ENCODE peak calls at places on chromosomes 6 and 20, in four cellular contexts. A is sigmoid colon, X is BJ, T is kidney. O is an unnamed sample.
A peak's percentile ranks its signal among the peaks of the same experiment; 100 is the strongest.

GRCh38 chr20:49717693-49718092 is 4.0 kb upstream of the B4GALT5 start:
- DNase-seq in A (no peak), X (no peak), T (no peak), O (no peak)

GRCh38 chr20:62792182-62792939 is 3.9 kb upstream of the MRGBP start:
- DNase-seq in A (no peak), X (no peak), T (no peak), O (no peak)

GRCh38 chr6:14997507-14997906 is 248.4 kb upstream of the JARID2 start:
- DNase-seq in A (peak; percentile 2), X (no peak), T (no peak), O (no peak)

GRCh38 chr20:5991623-5992441 is 41.4 kb downstream of the MCM8 start:
- DNase-seq in A (no peak), X (peak; percentile 61), T (no peak), O (no peak)

GRCh38 chr20:39660965-39661364 is 698.8 kb downstream of the DHX35 start:
- DNase-seq in A (no peak), X (no peak), T (no peak), O (no peak)

GRCh38 chr6:36852481-36853147 is 13.4 kb upstream of the CPNE5 start:
- DNase-seq in A (no peak), X (no peak), T (no peak), O (no peak)

GRCh38 chr6:18276610-18277009 is 12.3 kb upstream of the DEK start:
- DNase-seq in A (no peak), X (no peak), T (no peak), O (no peak)

GRCh38 chr6:158039178-158039557 is 57.5 kb downstream of the SYNJ2 start:
- DNase-seq in A (peak; percentile 59), X (no peak), T (peak; percentile 43), O (no peak)

GRCh38 chr6:91826128-91826527 is 1239.3 kb upstream of the MAP3K7 start:
- DNase-seq in A (no peak), X (no peak), T (no peak), O (no peak)

GRCh38 chr6:18362058-18362561 is 25.0 kb upstream of the RNF144B start:
- DNase-seq in A (no peak), X (peak; percentile 88), T (no peak), O (no peak)

GRCh38 chr20:48787861-48788375 is 39.9 kb downstream of the PREX1 start:
- DNase-seq in A (peak; percentile 74), X (peak; percentile 37), T (no peak), O (no peak)

GRCh38 chr20:34180460-34181108 is 60.6 kb upstream of the ASIP start:
- DNase-seq in A (no peak), X (no peak), T (peak; percentile 72), O (no peak)

GRCh38 chr6:13787146-13787545 is 27.2 kb downstream of the MCUR1 start:
- DNase-seq in A (no peak), X (no peak), T (no peak), O (no peak)

GRCh38 chr20:23084845-23085355 is 1.2 kb downstream of the CD93 start:
- DNase-seq in A (no peak), X (no peak), T (no peak), O (no peak)

GRCh38 chr6:97815413-97815812 is 532.4 kb upstream of the MMS22L start:
- DNase-seq in A (no peak), X (no peak), T (no peak), O (no peak)

GRCh38 chr20:23358923-23359572 is 2.9 kb upstream of the GZF1 start:
- DNase-seq in A (no peak), X (no peak), T (no peak), O (no peak)

GRCh38 chr6:163098827-163099469 is 315.6 kb upstream of the QKI start:
- DNase-seq in A (no peak), X (no peak), T (no peak), O (no peak)
- TF ChIP-seq CTCF in A (no peak), X (no peak), T (no peak), O (no peak)

DNA sequence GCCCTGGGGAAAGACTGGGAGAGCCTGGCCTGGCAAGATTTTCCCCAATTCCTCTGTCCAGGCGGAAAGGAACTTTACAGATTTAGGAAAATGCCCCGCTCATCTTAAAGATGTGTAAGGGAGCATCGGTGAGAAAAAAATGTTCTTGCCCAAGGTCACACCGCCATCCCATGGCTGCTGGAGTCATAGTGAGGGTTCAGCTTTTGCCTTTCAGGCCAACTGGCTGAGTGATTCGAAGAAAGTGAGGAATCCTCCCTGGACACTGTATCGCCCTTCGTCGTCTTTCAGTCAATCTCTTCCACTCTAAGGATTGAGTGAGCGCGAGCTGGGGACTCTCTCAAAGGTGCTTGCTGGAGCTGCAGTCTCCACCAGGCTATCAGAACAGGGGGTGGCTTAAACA is 1.4 kb downstream of the WFDC2 start:
- DNase-seq in A (no peak), X (no peak), T (no peak), O (no peak)
- TF ChIP-seq CTCF in A (no peak), X (peak; percentile 2), T (no peak), O (no peak)

GRCh38 chr6:12339022-12339421 is 48.9 kb downstream of the EDN1 start:
- DNase-seq in A (no peak), X (no peak), T (no peak), O (no peak)

GRCh38 chr6:12342664-12343063 is 52.5 kb downstream of the EDN1 start:
- DNase-seq in A (no peak), X (no peak), T (no peak), O (no peak)

GRCh38 chr6:12339808-12340487 is 49.8 kb downstream of the EDN1 start:
- DNase-seq in A (no peak), X (no peak), T (no peak), O (no peak)

GRCh38 chr6:12343122-12343439 is 52.9 kb downstream of the EDN1 start:
- DNase-seq in A (no peak), X (no peak), T (no peak), O (no peak)

DNA sequence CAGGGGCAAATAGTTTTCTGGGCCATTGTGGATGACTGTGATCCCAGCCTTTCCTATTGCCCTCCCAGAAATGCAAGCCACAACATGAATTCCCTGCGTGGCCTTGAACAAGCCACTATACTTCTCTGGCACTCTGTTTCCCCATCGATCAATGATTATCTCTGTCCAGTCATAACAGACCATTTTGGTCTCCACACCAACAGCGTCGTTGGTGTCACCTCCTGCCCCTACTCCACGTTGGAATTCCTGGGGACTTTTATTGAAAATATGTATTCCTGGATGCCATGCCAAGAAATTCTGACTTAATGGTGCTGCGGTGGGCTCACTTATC is 50.3 kb downstream of the EDN1 start:
- DNase-seq in A (no peak), X (no peak), T (no peak), O (no peak)
- TF ChIP-seq CTCF in A (no peak), X (no peak), T (no peak), O (no peak)

GRCh38 chr20:58237318-58238182 is 9.1 kb upstream of the ANKRD60 start:
- DNase-seq in A (no peak), X (peak; percentile 26), T (no peak), O (no peak)
- TF ChIP-seq CTCF in A (no peak), X (no peak), T (no peak), O (peak; percentile 48)

O was measured in endothelial cell.